ENCODE peak calls at places on chromosomes 6 and 20, in five cellular contexts. I is upper lobe of left lung, W is HCT116, Z is spleen, E is GM12878. A is an unnamed sample. For H3K4me1, the result is how much of the 10 kb centered on the place peaks cover.

GRCh38 chr20:30910937-30911725 is 346.3 kb upstream of the DEFB115 start:
- DNase-seq in I (no peak), W (no peak), Z (peak), E (no peak), A (no peak)

GRCh38 chr20:9884061-9884460 is 45.2 kb upstream of the PAK5 start:
- DNase-seq in I (no peak), W (no peak), Z (no peak), E (no peak), A (no peak)

GRCh38 chr20:25301357-25301920 is 53.6 kb downstream of the PYGB start:
- DNase-seq in I (no peak), W (no peak), Z (no peak), E (no peak), A (no peak)

GRCh38 chr6:145621776-145622175 is 113.5 kb downstream of the EPM2A start:
- DNase-seq in I (no peak), W (no peak), Z (no peak), E (no peak), A (no peak)

GRCh38 chr20:35276408-35276807 is 1.5 kb downstream of the MMP24OS start:
- DNase-seq in I (no peak), W (no peak), Z (no peak), E (no peak), A (no peak)

GRCh38 chr6:90098025-90098474 is 198.6 kb downstream of the BACH2 start:
- DNase-seq in I (no peak), W (no peak), Z (no peak), E (no peak), A (no peak)

GRCh38 chr20:37542281-37542680 is 14.6 kb upstream of the BLCAP start:
- DNase-seq in I (no peak), W (no peak), Z (no peak), E (no peak), A (no peak)

GRCh38 chr6:33694977-33695376 is 16.5 kb downstream of the UQCC2 start:
- DNase-seq in I (no peak), W (no peak), Z (no peak), E (no peak), A (no peak)

GRCh38 chr6:118708055-118708454 is 56.7 kb upstream of the CEP85L start:
- DNase-seq in I (no peak), W (no peak), Z (no peak), E (no peak), A (no peak)

GRCh38 chr6:25788305-25788922 is 33.9 kb downstream of the SLC17A4 start:
- DNase-seq in I (peak), W (peak), Z (no peak), E (no peak), A (no peak)

GRCh38 chr20:23129256-23129655 is 43.1 kb upstream of the CD93 start:
- DNase-seq in I (no peak), W (no peak), Z (no peak), E (no peak), A (no peak)

GRCh38 chr6:37847704-37848103 is 28.2 kb downstream of the ZFAND3 start:
- DNase-seq in I (no peak), W (no peak), Z (no peak), E (no peak), A (no peak)

GRCh38 chr6:11675610-11676009 is 103.0 kb downstream of the ADTRP start:
- DNase-seq in I (no peak), W (no peak), Z (no peak), E (no peak), A (no peak)

GRCh38 chr20:9617062-9617461 is 102.7 kb downstream of the LAMP5 start:
- DNase-seq in I (peak), W (peak), Z (no peak), E (no peak), A (no peak)

GRCh38 chr6:2387445-2387844 is 142.0 kb upstream of the GMDS start:
- DNase-seq in I (no peak), W (no peak), Z (no peak), E (no peak), A (no peak)

GRCh38 chr20:50368813-50369224 is 141.4 kb upstream of the PTPN1 start:
- DNase-seq in I (no peak), W (no peak), Z (no peak), E (no peak), A (no peak)

GRCh38 chr6:2876210-2877056 is 26.7 kb downstream of the SERPINB9 start:
- DNase-seq in I (peak), W (peak), Z (peak), E (no peak), A (no peak)

DNA sequence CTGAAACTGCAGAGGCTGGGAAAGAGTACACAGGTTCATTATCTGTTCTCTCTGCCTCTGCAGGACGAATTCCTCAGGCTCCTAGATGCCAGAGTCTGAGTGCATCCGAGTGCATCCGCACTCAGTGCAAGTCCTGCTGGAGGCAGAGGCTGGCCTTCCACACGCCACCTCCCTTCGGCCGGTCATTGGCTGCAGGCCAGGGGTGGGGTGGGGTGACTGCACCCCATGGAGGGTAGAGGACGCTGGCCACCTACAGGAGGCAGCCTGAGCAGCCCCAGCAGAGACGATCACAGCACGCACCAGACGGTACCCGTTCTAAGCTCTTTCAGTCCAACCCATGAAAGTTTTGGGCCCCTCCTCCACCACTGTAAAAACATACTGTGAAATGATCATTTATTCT is 11.7 kb downstream of the SFT2D1 start:
- DNase-seq in I (no peak), W (no peak), Z (peak), E (no peak), A (no peak)
- H3K4me1 ChIP-seq in I (under half), W (under half), Z (under half), E (under half), A (under half)

DNA sequence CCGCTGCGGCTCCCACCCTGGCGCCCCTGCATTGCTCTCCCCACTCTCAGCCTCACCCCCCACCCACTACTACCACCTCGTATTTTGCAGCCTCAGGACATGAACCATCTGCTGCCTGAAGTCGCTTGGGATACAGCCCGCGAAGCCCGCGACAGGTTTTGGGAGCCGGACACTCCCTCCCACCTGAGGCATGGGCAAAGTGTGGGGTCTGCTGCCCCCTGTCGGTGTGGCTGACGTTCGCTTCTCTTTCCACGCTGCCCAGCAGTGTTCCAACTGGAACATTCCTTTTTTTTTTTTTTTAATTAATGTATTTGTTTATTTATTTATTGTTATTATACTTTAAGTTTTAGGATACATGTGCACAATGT is 15.3 kb upstream of the LPA start:
- DNase-seq in I (no peak), W (no peak), Z (no peak), E (no peak), A (no peak)
- TF ChIP-seq CTCF in I (no peak), W (no peak), Z (no peak), E (no peak), A (no peak)

DNA sequence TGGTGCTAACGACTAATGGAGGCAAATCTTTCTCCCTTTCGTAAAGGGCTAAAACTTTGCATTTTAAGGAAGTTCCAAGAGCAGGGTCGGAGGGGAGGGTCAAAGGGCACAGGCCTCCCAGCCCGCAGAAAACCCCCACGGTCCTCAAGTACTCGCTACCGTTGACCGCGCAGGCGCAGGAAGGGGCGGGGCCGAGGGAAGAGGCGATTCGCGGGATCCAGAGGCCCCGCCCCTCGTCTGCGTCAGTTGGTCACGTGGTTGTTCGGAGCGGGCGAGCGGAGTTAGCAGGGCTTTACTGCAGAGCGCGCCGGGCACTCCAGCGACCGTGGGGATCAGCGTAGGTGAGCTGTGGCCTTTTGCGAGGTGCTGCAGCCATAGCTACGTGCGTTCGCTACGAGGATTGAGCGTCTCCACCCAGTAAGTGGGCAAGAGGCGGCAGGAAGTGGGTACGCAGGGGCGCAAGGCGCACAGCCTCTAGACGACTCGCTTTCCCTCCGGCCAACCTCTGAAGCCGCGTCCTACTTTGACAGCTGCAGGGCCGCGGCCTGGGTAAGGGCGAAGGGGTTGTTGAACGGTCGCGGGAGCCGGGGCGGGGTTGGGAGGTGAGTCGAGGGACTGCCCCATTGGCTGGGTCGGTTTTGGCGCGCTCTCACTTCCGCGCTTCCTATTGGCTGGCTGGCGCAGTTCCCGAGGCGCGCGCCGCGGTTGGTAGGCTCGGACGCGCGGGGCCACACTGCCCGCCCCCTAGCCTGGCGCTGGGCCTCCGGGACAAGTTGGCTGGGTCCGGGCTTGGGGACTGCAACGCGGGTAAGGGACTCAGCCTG is at the start of gene GMNN:
- DNase-seq in I (peak), W (peak), Z (peak), E (peak), A (no peak)
- TF ChIP-seq POLR2AphosphoS5 in I (peak), W (peak), Z (peak), E (peak), A (peak)

GRCh38 chr20:15756001-15756400 is 817.2 kb downstream of the KIF16B start:
- DNase-seq in I (no peak), W (no peak), Z (no peak), E (no peak), A (no peak)
- H3K4me1 ChIP-seq in I (under half), W (under half), Z (under half), E (under half), A (under half)

GRCh38 chr6:98764378-98764911 is 69.9 kb upstream of the POU3F2 start:
- DNase-seq in I (no peak), W (no peak), Z (no peak), E (no peak), A (no peak)

DNA sequence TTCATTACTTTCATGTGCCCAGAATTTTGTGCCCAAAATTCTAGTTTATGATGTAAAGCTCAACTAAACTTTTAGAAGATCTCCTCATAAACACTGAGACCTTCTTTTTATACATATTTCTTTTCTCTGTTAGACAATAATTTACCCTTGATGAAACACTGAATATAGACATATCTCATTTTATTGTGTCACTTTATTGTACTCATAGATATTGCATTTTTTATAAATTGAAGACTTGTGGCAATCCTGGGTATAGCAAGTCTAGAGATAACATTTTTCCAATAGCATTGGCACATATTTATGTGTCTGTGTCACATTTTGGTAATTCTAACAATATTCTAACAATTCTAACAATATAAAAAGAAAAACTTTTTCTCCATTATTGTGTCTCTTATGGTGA is 74.9 kb upstream of the POU3F2 start:
- DNase-seq in I (no peak), W (no peak), Z (no peak), E (no peak), A (no peak)
- TF ChIP-seq CTCF in I (no peak), W (no peak), Z (no peak), E (no peak), A (no peak)

GRCh38 chr6:15489563-15489962 is 173.3 kb downstream of the DTNBP1 start:
- DNase-seq in I (no peak), W (no peak), Z (no peak), E (no peak), A (no peak)
- TF ChIP-seq POLR2AphosphoS5 in I (no peak), W (no peak), Z (no peak), E (no peak), A (no peak)

GRCh38 chr6:125945378-125946141 is 11.0 kb upstream of the HINT3 start:
- DNase-seq in I (no peak), W (no peak), Z (no peak), E (no peak), A (no peak)

GRCh38 chr6:125942677-125943527 is 13.7 kb upstream of the HINT3 start:
- DNase-seq in I (no peak), W (no peak), Z (no peak), E (no peak), A (no peak)

GRCh38 chr6:125944896-125945295 is 11.7 kb upstream of the HINT3 start:
- DNase-seq in I (no peak), W (no peak), Z (no peak), E (no peak), A (no peak)

GRCh38 chr6:125944434-125944816 is 12.1 kb upstream of the HINT3 start:
- DNase-seq in I (peak), W (no peak), Z (no peak), E (no peak), A (no peak)

GRCh38 chr6:125943528-125944433 is 12.8 kb upstream of the HINT3 start:
- DNase-seq in I (no peak), W (no peak), Z (no peak), E (no peak), A (no peak)
- H3K4me1 ChIP-seq in I (under half), W (under half), Z (under half), E (under half), A (under half)

GRCh38 chr6:126824815-126825214 is 293.7 kb upstream of the RSPO3 start:
- DNase-seq in I (no peak), W (no peak), Z (no peak), E (no peak), A (no peak)

GRCh38 chr6:126821706-126822105 is 296.8 kb upstream of the RSPO3 start:
- DNase-seq in I (no peak), W (no peak), Z (no peak), E (no peak), A (no peak)

GRCh38 chr6:126820617-126821016 is 297.9 kb upstream of the RSPO3 start:
- DNase-seq in I (no peak), W (no peak), Z (no peak), E (no peak), A (no peak)

GRCh38 chr6:126826315-126826714 is 292.2 kb upstream of the RSPO3 start:
- DNase-seq in I (no peak), W (no peak), Z (no peak), E (no peak), A (no peak)

DNA sequence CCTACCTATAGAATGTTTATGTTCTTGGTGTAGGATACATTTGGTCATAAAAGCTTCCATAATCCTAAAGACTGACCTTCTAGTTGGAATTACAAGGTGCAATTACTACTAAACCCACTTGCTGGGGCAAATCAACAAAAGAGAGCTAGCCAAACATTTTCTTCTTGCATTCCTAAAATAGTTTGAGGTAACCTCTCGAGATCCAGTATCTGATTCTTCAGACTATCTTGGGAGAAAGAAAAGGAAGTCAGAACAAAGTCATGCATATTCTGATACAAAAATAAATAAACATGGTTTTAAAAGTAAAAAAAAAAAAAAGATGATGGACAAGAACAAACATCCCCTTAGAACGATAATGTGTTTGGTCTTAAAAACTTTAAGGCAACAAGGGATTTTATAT is 294.2 kb upstream of the RSPO3 start:
- DNase-seq in I (no peak), W (no peak), Z (no peak), E (no peak), A (no peak)
- TF ChIP-seq CTCF in I (no peak), W (no peak), Z (no peak), E (no peak), A (no peak)